ENCODE peak calls at places on chromosomes 13 and 19, in six cellular contexts. N, H, G, Y, C and W are unnamed samples.

GRCh38 chr13:29954082-29955043 is 103.9 kb upstream of the UBL3 start:
- DNase-seq in C (peak), H (no peak), Y (no peak), G (no peak), N (peak), W (no peak)

GRCh38 chr19:2365201-2365970 is 5.3 kb downstream of the TMPRSS9 start:
- DNase-seq in Y (no peak), N (no peak), H (no peak), C (no peak), G (no peak), W (no peak)

GRCh38 chr13:52848455-52849190 is at the start of gene PCDH8:
- DNase-seq in H (no peak), N (no peak), C (no peak), Y (no peak), G (no peak), W (no peak)

GRCh38 chr19:51179297-51179696 is 37.2 kb downstream of the SIGLEC7 start:
- DNase-seq in Y (no peak), H (no peak), C (no peak), G (no peak), N (no peak), W (no peak)

GRCh38 chr19:14375582-14376291 is 5.5 kb upstream of the ADGRE5 start:
- DNase-seq in Y (no peak), C (no peak), N (no peak), G (no peak), H (peak), W (no peak)

GRCh38 chr13:93450226-93450625 is 223.6 kb downstream of the GPC6 start:
- DNase-seq in C (no peak), H (peak), N (no peak), G (peak), Y (no peak), W (no peak)

GRCh38 chr13:110712081-110712848 is 1.2 kb upstream of the ING1 start:
- DNase-seq in N (peak), H (peak), G (peak), Y (peak), C (peak), W (peak)

GRCh38 chr13:43663474-43664090 is 123.2 kb downstream of the ENOX1 start:
- DNase-seq in H (peak), C (no peak), G (peak), N (no peak), Y (no peak), W (no peak)

GRCh38 chr19:3154957-3155736 is 19.3 kb downstream of the GNA15 start:
- DNase-seq in Y (peak), G (peak), C (peak), H (peak), N (peak), W (no peak)

GRCh38 chr13:98143157-98143553 is 261 bp downstream of the FARP1 start:
- DNase-seq in C (no peak), H (no peak), Y (no peak), G (peak), N (no peak), W (no peak)

GRCh38 chr13:30429721-30430694 is 7.7 kb downstream of the UBE2L5 start:
- DNase-seq in C (no peak), N (no peak), H (peak), Y (peak), G (peak), W (no peak)

GRCh38 chr19:5172859-5173577 is 167.6 kb downstream of the PTPRS start:
- DNase-seq in H (peak), G (peak), N (no peak), Y (peak), C (no peak), W (no peak)

GRCh38 chr13:111116830-111117229 is 1.7 kb downstream of the ARHGEF7 start:
- DNase-seq in H (peak), Y (no peak), C (no peak), G (no peak), N (no peak), W (no peak)

GRCh38 chr13:113742000-113742441 is 17.0 kb upstream of the TMEM255B start:
- DNase-seq in N (no peak), H (peak), G (peak), C (no peak), Y (peak), W (peak)

GRCh38 chr13:44601596-44601995 is 25.5 kb upstream of the TSC22D1 start:
- DNase-seq in Y (no peak), H (no peak), N (no peak), G (no peak), C (no peak), W (no peak)